ENCODE peak calls at places on chromosome 1, in four cellular contexts. O is left cardiac atrium, S is endothelial cell, E is heart left ventricle. V is an unnamed sample.

GRCh38 chr1:17579951-17580939 is 40.7 kb downstream of the ARHGEF10L start:
- DNase-seq in S (no peak), O (no peak), E (no peak), V (no peak)

GRCh38 chr1:203473781-203474305 is 1.8 kb upstream of the PRELP start:
- DNase-seq in O (no peak), E (no peak), S (no peak), V (no peak)

GRCh38 chr1:40868051-40868723 is 6.0 kb upstream of the CITED4 start:
- DNase-seq in E (no peak), S (no peak), O (no peak), V (peak; percentile 88)

GRCh38 chr1:200388791-200389190 is 21.0 kb downstream of the ZNF281 start:
- DNase-seq in S (no peak), E (no peak), O (no peak), V (no peak)

GRCh38 chr1:110056776-110057175 is 13.7 kb downstream of the ALX3 start:
- DNase-seq in O (no peak), E (no peak), S (no peak), V (no peak)

GRCh38 chr1:182658055-182658454 is 26.3 kb downstream of the RGS8 start:
- DNase-seq in O (no peak), S (no peak), E (no peak), V (no peak)

GRCh38 chr1:212656730-212657129 is 42.9 kb downstream of the BATF3 start:
- DNase-seq in O (no peak), E (no peak), S (no peak), V (no peak)

GRCh38 chr1:2966435-2966834 is 54.8 kb upstream of the ACTRT2 start:
- DNase-seq in S (no peak), O (no peak), E (no peak), V (no peak)

GRCh38 chr1:186715887-186716809 is 35.9 kb upstream of the PTGS2 start:
- DNase-seq in O (no peak), S (no peak), E (no peak), V (no peak)

V was measured in T47D.